ENCODE peak calls at places on chromosomes 16 and 17, in seven cellular contexts. F is iPS-NIHi11; Y is HT1080; I is A549; G is NCI-H1930; E is NCI-H1105 treated with DMSO at 0.1 percent for 48 hours; J is stimulated activated CD8-positive, alpha-beta memory T cell treated with anti-CD3 and anti-CD28 coated beads, Interleukin-4, amount 100 ng/mL, for 4 hours. M is an unnamed sample.

GRCh38 chr17:45824901-45825492 is 19.7 kb upstream of the SPPL2C start:
- DNase-seq in F (no peak), Y (no peak), I (no peak), G (no peak), E (no peak), J (no peak), M (no peak)

GRCh38 chr16:53257001-53257400 is 177.3 kb upstream of the RBL2 start:
- DNase-seq in F (no peak), Y (peak; percentile 59), I (no peak), G (no peak), E (no peak), J (no peak), M (no peak)

GRCh38 chr16:1152123-1152638 is 725 bp upstream of the CACNA1H start:
- DNase-seq in F (peak; percentile 69), Y (no peak), I (no peak), G (no peak), E (no peak), J (peak; percentile 24), M (no peak)

GRCh38 chr16:12314786-12315185 is 338.3 kb downstream of the SNX29 start:
- DNase-seq in F (no peak), Y (no peak), I (no peak), G (no peak), E (no peak), J (no peak), M (peak; percentile 5)

GRCh38 chr17:68133370-68134045 is 98.0 kb downstream of the KPNA2 start:
- DNase-seq in F (peak; percentile 64), Y (no peak), I (no peak), G (no peak), E (no peak), J (no peak), M (no peak)

GRCh38 chr16:21197115-21197514 is 14.3 kb downstream of the ZP2 start:
- DNase-seq in F (no peak), Y (no peak), I (no peak), G (no peak), E (no peak), J (no peak), M (no peak)

GRCh38 chr17:74759243-74759801 is 10.9 kb downstream of the NHERF1 start:
- DNase-seq in F (no peak), Y (peak; percentile 63), I (no peak), G (no peak), E (no peak), J (no peak), M (no peak)

GRCh38 chr17:55607736-55608341 is 96.6 kb upstream of the SMIM36 start:
- DNase-seq in F (no peak), Y (peak; percentile 21), I (peak; percentile 81), G (no peak), E (no peak), J (no peak), M (no peak)

GRCh38 chr17:76092526-76093413 is 10.8 kb downstream of the EXOC7 start:
- DNase-seq in F (peak; percentile 4), Y (no peak), I (no peak), G (no peak), E (no peak), J (no peak), M (no peak)

GRCh38 chr17:31390748-31391495 is 553 bp upstream of the RAB11FIP4 start:
- DNase-seq in F (no peak), Y (no peak), I (no peak), G (no peak), E (peak; percentile 19), J (no peak), M (no peak)

GRCh38 chr17:21354796-21355385 is 21.3 kb upstream of the KCNJ12 start:
- DNase-seq in F (no peak), Y (no peak), I (no peak), G (no peak), E (no peak), J (no peak), M (no peak)

GRCh38 chr16:55872130-55872529 is 3.0 kb downstream of the CES5A start:
- DNase-seq in F (no peak), Y (no peak), I (no peak), G (no peak), E (no peak), J (no peak), M (no peak)

GRCh38 chr16:4261557-4262172 is 11.2 kb downstream of the TFAP4 start:
- DNase-seq in F (peak; percentile 84), Y (peak; percentile 31), I (peak; percentile 78), G (no peak), E (no peak), J (no peak), M (no peak)

GRCh38 chr17:62663304-62663703 is 35.8 kb downstream of the MRC2 start:
- DNase-seq in F (no peak), Y (no peak), I (no peak), G (no peak), E (no peak), J (no peak), M (no peak)

GRCh38 chr17:27539794-27540193 is 83.5 kb downstream of the KSR1 start:
- DNase-seq in F (no peak), Y (no peak), I (no peak), G (no peak), E (no peak), J (no peak), M (no peak)

GRCh38 chr17:951388-952132 is 28.0 kb downstream of the NXN start:
- DNase-seq in F (peak; percentile 99), Y (peak; percentile 51), I (peak; percentile 84), G (no peak), E (no peak), J (no peak), M (no peak)

GRCh38 chr17:44921122-44921882 is 6.0 kb upstream of the GFAP start:
- DNase-seq in F (peak; percentile 77), Y (no peak), I (no peak), G (no peak), E (no peak), J (no peak), M (no peak)

GRCh38 chr16:87836346-87836843 is 32.9 kb downstream of the SLC7A5 start:
- DNase-seq in F (no peak), Y (no peak), I (no peak), G (no peak), E (no peak), J (no peak), M (no peak)

GRCh38 chr17:34254651-34255380 is at the start of gene CCL2:
- DNase-seq in F (peak; percentile 74), Y (peak; percentile 18), I (peak; percentile 76), G (no peak), E (peak; percentile 28), J (no peak), M (no peak)

GRCh38 chr17:73255671-73256181 is 6.0 kb downstream of the CPSF4L start:
- DNase-seq in F (peak; percentile 87), Y (peak; percentile 62), I (peak; percentile 62), G (peak; percentile 22), E (peak; percentile 26), J (peak; percentile 28), M (no peak)

GRCh38 chr17:80095844-80096475 is 5.4 kb upstream of the GAA start:
- DNase-seq in F (no peak), Y (no peak), I (no peak), G (no peak), E (no peak), J (no peak), M (no peak)

GRCh38 chr17:57875109-57876022 is 25.5 kb upstream of the MRPS23 start:
- DNase-seq in F (peak; percentile 79), Y (peak; percentile 99), I (peak; percentile 96), G (no peak), E (peak; percentile 40), J (no peak), M (no peak)

GRCh38 chr16:14562691-14563491 is 67.2 kb downstream of the PARN start:
- DNase-seq in F (no peak), Y (peak; percentile 4), I (peak; percentile 73), G (no peak), E (no peak), J (no peak), M (no peak)

GRCh38 chr17:14506364-14506763 is 205.5 kb downstream of the HS3ST3B1 start:
- DNase-seq in F (no peak), Y (peak; percentile 8), I (no peak), G (no peak), E (no peak), J (no peak), M (no peak)

GRCh38 chr17:79188048-79188447 is 113.4 kb downstream of the ENGASE start:
- DNase-seq in F (peak; percentile 86), Y (no peak), I (peak; percentile 50), G (no peak), E (no peak), J (no peak), M (no peak)

GRCh38 chr16:50309527-50310307 is 43.4 kb downstream of the ADCY7 start:
- DNase-seq in F (peak; percentile 14), Y (no peak), I (no peak), G (no peak), E (peak; percentile 35), J (no peak), M (no peak)

GRCh38 chr17:13590441-13590840 is 11.3 kb downstream of the HS3ST3A1 start:
- DNase-seq in F (no peak), Y (no peak), I (no peak), G (no peak), E (no peak), J (no peak), M (no peak)

GRCh38 chr16:86307518-86307903 is 202.8 kb upstream of the FOXF1 start:
- DNase-seq in F (no peak), Y (peak; percentile 48), I (peak; percentile 60), G (no peak), E (no peak), J (no peak), M (no peak)

GRCh38 chr17:40038882-40039513 is 15.2 kb downstream of the MED24 start:
- DNase-seq in F (peak; percentile 63), Y (peak; percentile 48), I (peak; percentile 68), G (no peak), E (peak; percentile 4), J (no peak), M (no peak)

GRCh38 chr16:558298-559020 is 1.7 kb upstream of the PRR35 start:
- DNase-seq in F (no peak), Y (no peak), I (no peak), G (no peak), E (no peak), J (no peak), M (no peak)

GRCh38 chr16:1363501-1364041 is 11.8 kb downstream of the GNPTG start:
- DNase-seq in F (peak; percentile 96), Y (peak; percentile 36), I (peak; percentile 67), G (peak; percentile 39), E (no peak), J (peak; percentile 32), M (no peak)

GRCh38 chr16:3059041-3059722 is 6.3 kb upstream of the IL32 start:
- DNase-seq in F (peak; percentile 97), Y (peak; percentile 74), I (peak; percentile 84), G (peak; percentile 80), E (peak; percentile 44), J (peak; percentile 61), M (no peak)

GRCh38 chr16:84947022-84947421 is 64.3 kb downstream of the ZDHHC7 start:
- DNase-seq in F (no peak), Y (no peak), I (no peak), G (no peak), E (no peak), J (no peak), M (no peak)

GRCh38 chr16:50265260-50265659 is 1.1 kb upstream of the ADCY7 start:
- DNase-seq in F (no peak), Y (peak; percentile 34), I (peak; percentile 39), G (no peak), E (no peak), J (no peak), M (no peak)

GRCh38 chr17:78599419-78599818 is 22.2 kb upstream of the DNAH17 start:
- DNase-seq in F (no peak), Y (no peak), I (no peak), G (no peak), E (no peak), J (no peak), M (peak; percentile 34)

GRCh38 chr17:4512156-4513112 is 13.8 kb downstream of the SPNS2 start:
- DNase-seq in F (no peak), Y (no peak), I (no peak), G (no peak), E (no peak), J (no peak), M (no peak)

GRCh38 chr17:51298508-51299371 is 38.4 kb downstream of the UTP18 start:
- DNase-seq in F (peak; percentile 50), Y (no peak), I (peak; percentile 67), G (no peak), E (peak; percentile 35), J (no peak), M (no peak)

GRCh38 chr16:25868966-25869365 is 177.2 kb downstream of the HS3ST4 start:
- DNase-seq in F (no peak), Y (no peak), I (no peak), G (no peak), E (no peak), J (no peak), M (no peak)

M was measured in SK-N-MC.